ENCODE peak calls at places on chromosomes 16 and 17, in nine cellular contexts. One of them, this sample, is unnamed.

GRCh38 chr16:76226481-76226880 is 50.7 kb upstream of the CNTNAP4 start:
- DNase-seq in breast epithelium: no peak
- DNase-seq in astrocyte of the spinal cord: no peak
- DNase-seq in sigmoid colon: no peak
- DNase-seq in LNCaP clone FGC: no peak
- DNase-seq in spleen: no peak
- DNase-seq in RWPE2: no peak
- DNase-seq in dorsolateral prefrontal cortex: no peak
- DNase-seq in SJSA1: no peak
- DNase-seq in this sample: no peak

GRCh38 chr17:71926746-71927398 is 193.9 kb upstream of the SOX9 start:
- DNase-seq in breast epithelium: no peak
- DNase-seq in astrocyte of the spinal cord: no peak
- DNase-seq in sigmoid colon: no peak
- DNase-seq in LNCaP clone FGC: no peak
- DNase-seq in spleen: no peak
- DNase-seq in RWPE2: no peak
- DNase-seq in dorsolateral prefrontal cortex: no peak
- DNase-seq in SJSA1: no peak
- DNase-seq in this sample: peak; percentile 74

GRCh38 chr17:8947201-8947600 is 18.3 kb downstream of the PIK3R5 start:
- DNase-seq in breast epithelium: no peak
- DNase-seq in astrocyte of the spinal cord: no peak
- DNase-seq in sigmoid colon: no peak
- DNase-seq in LNCaP clone FGC: no peak
- DNase-seq in spleen: no peak
- DNase-seq in RWPE2: no peak
- DNase-seq in dorsolateral prefrontal cortex: no peak
- DNase-seq in SJSA1: no peak
- DNase-seq in this sample: no peak

GRCh38 chr16:69861276-69862030 is 89.7 kb upstream of the CLEC18A start:
- DNase-seq in breast epithelium: no peak
- DNase-seq in astrocyte of the spinal cord: peak; percentile 82
- DNase-seq in sigmoid colon: peak; percentile 82
- DNase-seq in LNCaP clone FGC: peak; percentile 67
- DNase-seq in spleen: no peak
- DNase-seq in RWPE2: no peak
- DNase-seq in dorsolateral prefrontal cortex: no peak
- DNase-seq in SJSA1: peak; percentile 46
- DNase-seq in this sample: no peak

GRCh38 chr16:17469742-17470001 is 1.1 kb downstream of the XYLT1 start:
- DNase-seq in breast epithelium: no peak
- DNase-seq in astrocyte of the spinal cord: no peak
- DNase-seq in sigmoid colon: no peak
- DNase-seq in LNCaP clone FGC: no peak
- DNase-seq in spleen: no peak
- DNase-seq in RWPE2: no peak
- DNase-seq in dorsolateral prefrontal cortex: no peak
- DNase-seq in SJSA1: no peak
- DNase-seq in this sample: no peak

GRCh38 chr16:2518823-2519710 is 1.1 kb upstream of the AMDHD2 start:
- DNase-seq in breast epithelium: no peak
- DNase-seq in astrocyte of the spinal cord: no peak
- DNase-seq in sigmoid colon: peak; percentile 79
- DNase-seq in LNCaP clone FGC: no peak
- DNase-seq in spleen: peak; percentile 86
- DNase-seq in RWPE2: peak; percentile 68
- DNase-seq in dorsolateral prefrontal cortex: no peak
- DNase-seq in SJSA1: no peak
- DNase-seq in this sample: no peak

GRCh38 chr17:48997103-48997826 is at the start of gene IGF2BP1:
- DNase-seq in breast epithelium: no peak
- DNase-seq in astrocyte of the spinal cord: peak; percentile 84
- DNase-seq in sigmoid colon: no peak
- DNase-seq in LNCaP clone FGC: no peak
- DNase-seq in spleen: no peak
- DNase-seq in RWPE2: no peak
- DNase-seq in dorsolateral prefrontal cortex: no peak
- DNase-seq in SJSA1: peak; percentile 81
- DNase-seq in this sample: no peak

GRCh38 chr16:80968386-80969113 is 38.1 kb downstream of the CMC2 start:
- DNase-seq in breast epithelium: no peak
- DNase-seq in astrocyte of the spinal cord: peak; percentile 57
- DNase-seq in sigmoid colon: no peak
- DNase-seq in LNCaP clone FGC: no peak
- DNase-seq in spleen: no peak
- DNase-seq in RWPE2: no peak
- DNase-seq in dorsolateral prefrontal cortex: no peak
- DNase-seq in SJSA1: no peak
- DNase-seq in this sample: peak; percentile 90

GRCh38 chr16:30076276-30076791 is 540 bp downstream of the PPP4C start:
- DNase-seq in breast epithelium: no peak
- DNase-seq in astrocyte of the spinal cord: no peak
- DNase-seq in sigmoid colon: no peak
- DNase-seq in LNCaP clone FGC: no peak
- DNase-seq in spleen: no peak
- DNase-seq in RWPE2: no peak
- DNase-seq in dorsolateral prefrontal cortex: no peak
- DNase-seq in SJSA1: no peak
- DNase-seq in this sample: no peak

GRCh38 chr16:80692270-80692669 is 112.1 kb downstream of the CDYL2 start:
- DNase-seq in breast epithelium: no peak
- DNase-seq in astrocyte of the spinal cord: no peak
- DNase-seq in sigmoid colon: no peak
- DNase-seq in LNCaP clone FGC: no peak
- DNase-seq in spleen: no peak
- DNase-seq in RWPE2: no peak
- DNase-seq in dorsolateral prefrontal cortex: no peak
- DNase-seq in SJSA1: no peak
- DNase-seq in this sample: no peak

GRCh38 chr16:48126801-48127644 is 28.8 kb downstream of the ABCC12 start:
- DNase-seq in breast epithelium: no peak
- DNase-seq in astrocyte of the spinal cord: peak; percentile 98
- DNase-seq in sigmoid colon: no peak
- DNase-seq in LNCaP clone FGC: peak; percentile 88
- DNase-seq in spleen: no peak
- DNase-seq in RWPE2: peak; percentile 82
- DNase-seq in dorsolateral prefrontal cortex: no peak
- DNase-seq in SJSA1: peak; percentile 98
- DNase-seq in this sample: peak; percentile 89

GRCh38 chr17:53662608-53663007 is 160.1 kb upstream of the KIF2B start:
- DNase-seq in breast epithelium: no peak
- DNase-seq in astrocyte of the spinal cord: no peak
- DNase-seq in sigmoid colon: no peak
- DNase-seq in LNCaP clone FGC: no peak
- DNase-seq in spleen: no peak
- DNase-seq in RWPE2: no peak
- DNase-seq in dorsolateral prefrontal cortex: no peak
- DNase-seq in SJSA1: no peak
- DNase-seq in this sample: no peak

GRCh38 chr17:50221500-50222480 is 20.4 kb upstream of the COL1A1 start:
- DNase-seq in breast epithelium: no peak
- DNase-seq in astrocyte of the spinal cord: peak; percentile 58
- DNase-seq in sigmoid colon: peak; percentile 80
- DNase-seq in LNCaP clone FGC: no peak
- DNase-seq in spleen: no peak
- DNase-seq in RWPE2: peak; percentile 81
- DNase-seq in dorsolateral prefrontal cortex: no peak
- DNase-seq in SJSA1: peak; percentile 75
- DNase-seq in this sample: no peak

GRCh38 chr17:48491527-48492273 is 39.1 kb downstream of the HOXB1 start:
- DNase-seq in breast epithelium: no peak
- DNase-seq in astrocyte of the spinal cord: no peak
- DNase-seq in sigmoid colon: no peak
- DNase-seq in LNCaP clone FGC: no peak
- DNase-seq in spleen: no peak
- DNase-seq in RWPE2: no peak
- DNase-seq in dorsolateral prefrontal cortex: no peak
- DNase-seq in SJSA1: no peak
- DNase-seq in this sample: no peak

GRCh38 chr17:58083491-58084316 is 485 bp downstream of the DYNLL2 start:
- DNase-seq in breast epithelium: no peak
- DNase-seq in astrocyte of the spinal cord: peak; percentile 42
- DNase-seq in sigmoid colon: peak; percentile 86
- DNase-seq in LNCaP clone FGC: no peak
- DNase-seq in spleen: peak; percentile 94
- DNase-seq in RWPE2: no peak
- DNase-seq in dorsolateral prefrontal cortex: no peak
- DNase-seq in SJSA1: peak; percentile 72
- DNase-seq in this sample: no peak

GRCh38 chr17:35376245-35376644 is 2.8 kb upstream of the SLFN11 start:
- DNase-seq in breast epithelium: no peak
- DNase-seq in astrocyte of the spinal cord: no peak
- DNase-seq in sigmoid colon: no peak
- DNase-seq in LNCaP clone FGC: no peak
- DNase-seq in spleen: no peak
- DNase-seq in RWPE2: no peak
- DNase-seq in dorsolateral prefrontal cortex: no peak
- DNase-seq in SJSA1: no peak
- DNase-seq in this sample: no peak

GRCh38 chr16:66717112-66717675 is 20.7 kb upstream of the CMTM4 start:
- DNase-seq in breast epithelium: no peak
- DNase-seq in astrocyte of the spinal cord: peak; percentile 70
- DNase-seq in sigmoid colon: no peak
- DNase-seq in LNCaP clone FGC: no peak
- DNase-seq in spleen: no peak
- DNase-seq in RWPE2: no peak
- DNase-seq in dorsolateral prefrontal cortex: peak; percentile 37
- DNase-seq in SJSA1: peak; percentile 30
- DNase-seq in this sample: no peak

GRCh38 chr17:31388770-31389672 is 2.5 kb upstream of the RAB11FIP4 start:
- DNase-seq in breast epithelium: no peak
- DNase-seq in astrocyte of the spinal cord: no peak
- DNase-seq in sigmoid colon: no peak
- DNase-seq in LNCaP clone FGC: no peak
- DNase-seq in spleen: no peak
- DNase-seq in RWPE2: no peak
- DNase-seq in dorsolateral prefrontal cortex: peak; percentile 49
- DNase-seq in SJSA1: peak; percentile 38
- DNase-seq in this sample: no peak

GRCh38 chr17:14297161-14297851 is 3.6 kb upstream of the HS3ST3B1 start:
- DNase-seq in breast epithelium: no peak
- DNase-seq in astrocyte of the spinal cord: peak; percentile 51
- DNase-seq in sigmoid colon: no peak
- DNase-seq in LNCaP clone FGC: no peak
- DNase-seq in spleen: peak; percentile 87
- DNase-seq in RWPE2: no peak
- DNase-seq in dorsolateral prefrontal cortex: no peak
- DNase-seq in SJSA1: peak; percentile 75
- DNase-seq in this sample: no peak

GRCh38 chr17:62792122-62792800 is 15.9 kb downstream of the MARCHF10 start:
- DNase-seq in breast epithelium: no peak
- DNase-seq in astrocyte of the spinal cord: peak; percentile 97
- DNase-seq in sigmoid colon: no peak
- DNase-seq in LNCaP clone FGC: no peak
- DNase-seq in spleen: no peak
- DNase-seq in RWPE2: no peak
- DNase-seq in dorsolateral prefrontal cortex: no peak
- DNase-seq in SJSA1: peak; percentile 87
- DNase-seq in this sample: peak; percentile 82
- H3K4me3 ChIP-seq in breast epithelium: no peak overlapping the region
- H3K4me3 ChIP-seq in astrocyte of the spinal cord: no peak overlapping the region
- H3K4me3 ChIP-seq in sigmoid colon: no peak overlapping the region
- H3K4me3 ChIP-seq in LNCaP clone FGC: no peak overlapping the region
- H3K4me3 ChIP-seq in spleen: no peak overlapping the region
- H3K4me3 ChIP-seq in RWPE2: no peak overlapping the region
- H3K4me3 ChIP-seq in dorsolateral prefrontal cortex: no peak overlapping the region
- H3K4me3 ChIP-seq in SJSA1: no peak overlapping the region
- H3K4me3 ChIP-seq in this sample: no peak overlapping the region

GRCh38 chr17:12053552-12053951 is 32.9 kb downstream of the MAP2K4 start:
- DNase-seq in breast epithelium: no peak
- DNase-seq in astrocyte of the spinal cord: no peak
- DNase-seq in sigmoid colon: no peak
- DNase-seq in LNCaP clone FGC: no peak
- DNase-seq in spleen: no peak
- DNase-seq in RWPE2: no peak
- DNase-seq in dorsolateral prefrontal cortex: no peak
- DNase-seq in SJSA1: no peak
- DNase-seq in this sample: no peak
- H3K4me3 ChIP-seq in breast epithelium: no peak overlapping the region
- H3K4me3 ChIP-seq in astrocyte of the spinal cord: no peak overlapping the region
- H3K4me3 ChIP-seq in sigmoid colon: no peak overlapping the region
- H3K4me3 ChIP-seq in LNCaP clone FGC: no peak overlapping the region
- H3K4me3 ChIP-seq in spleen: no peak overlapping the region
- H3K4me3 ChIP-seq in RWPE2: no peak overlapping the region
- H3K4me3 ChIP-seq in dorsolateral prefrontal cortex: no peak overlapping the region
- H3K4me3 ChIP-seq in SJSA1: no peak overlapping the region
- H3K4me3 ChIP-seq in this sample: no peak overlapping the region

GRCh38 chr16:16019488-16019887 is 70.1 kb downstream of the ABCC1 start:
- DNase-seq in breast epithelium: no peak
- DNase-seq in astrocyte of the spinal cord: peak; percentile 43
- DNase-seq in sigmoid colon: no peak
- DNase-seq in LNCaP clone FGC: no peak
- DNase-seq in spleen: no peak
- DNase-seq in RWPE2: no peak
- DNase-seq in dorsolateral prefrontal cortex: no peak
- DNase-seq in SJSA1: peak; percentile 91
- DNase-seq in this sample: no peak
- H3K4me3 ChIP-seq in breast epithelium: no peak overlapping the region
- H3K4me3 ChIP-seq in astrocyte of the spinal cord: no peak overlapping the region
- H3K4me3 ChIP-seq in sigmoid colon: no peak overlapping the region
- H3K4me3 ChIP-seq in LNCaP clone FGC: no peak overlapping the region
- H3K4me3 ChIP-seq in spleen: no peak overlapping the region
- H3K4me3 ChIP-seq in RWPE2: no peak overlapping the region
- H3K4me3 ChIP-seq in dorsolateral prefrontal cortex: no peak overlapping the region
- H3K4me3 ChIP-seq in SJSA1: no peak overlapping the region
- H3K4me3 ChIP-seq in this sample: no peak overlapping the region

GRCh38 chr17:55778389-55779118 is 27.7 kb downstream of the PCTP start:
- DNase-seq in breast epithelium: no peak
- DNase-seq in astrocyte of the spinal cord: no peak
- DNase-seq in sigmoid colon: no peak
- DNase-seq in LNCaP clone FGC: no peak
- DNase-seq in spleen: no peak
- DNase-seq in RWPE2: no peak
- DNase-seq in dorsolateral prefrontal cortex: no peak
- DNase-seq in SJSA1: no peak
- DNase-seq in this sample: no peak
- H3K4me3 ChIP-seq in breast epithelium: no peak overlapping the region
- H3K4me3 ChIP-seq in astrocyte of the spinal cord: no peak overlapping the region
- H3K4me3 ChIP-seq in sigmoid colon: no peak overlapping the region
- H3K4me3 ChIP-seq in LNCaP clone FGC: no peak overlapping the region
- H3K4me3 ChIP-seq in spleen: no peak overlapping the region
- H3K4me3 ChIP-seq in RWPE2: no peak overlapping the region
- H3K4me3 ChIP-seq in dorsolateral prefrontal cortex: no peak overlapping the region
- H3K4me3 ChIP-seq in SJSA1: no peak overlapping the region
- H3K4me3 ChIP-seq in this sample: no peak overlapping the region

DNA sequence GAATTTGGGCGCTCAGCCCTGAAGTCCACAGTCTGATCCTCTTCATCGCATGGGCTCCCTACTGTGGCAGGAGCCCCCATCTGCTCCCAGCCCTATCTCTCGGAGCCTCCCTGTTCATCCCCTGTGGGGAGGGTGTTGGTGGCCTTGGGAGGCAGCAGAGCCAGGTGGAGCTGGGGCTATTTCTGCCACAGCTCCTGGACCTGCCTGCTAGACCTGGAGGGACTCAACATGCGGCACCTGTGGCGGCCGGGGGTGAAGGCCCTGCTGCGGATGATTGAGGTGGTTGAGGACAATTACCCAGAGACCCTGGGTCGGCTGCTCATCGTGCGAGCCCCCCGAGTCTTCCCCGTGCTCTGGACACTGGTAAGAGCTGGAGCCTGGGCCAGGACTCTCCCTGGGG is 30.5 kb downstream of the NAGPA start:
- DNase-seq in breast epithelium: no peak
- DNase-seq in astrocyte of the spinal cord: no peak
- DNase-seq in sigmoid colon: no peak
- DNase-seq in LNCaP clone FGC: no peak
- DNase-seq in spleen: peak; percentile 63
- DNase-seq in RWPE2: no peak
- DNase-seq in dorsolateral prefrontal cortex: no peak
- DNase-seq in SJSA1: no peak
- DNase-seq in this sample: no peak
- H3K4me3 ChIP-seq in breast epithelium: no peak overlapping the region
- H3K4me3 ChIP-seq in astrocyte of the spinal cord: no peak overlapping the region
- H3K4me3 ChIP-seq in sigmoid colon: no peak overlapping the region
- H3K4me3 ChIP-seq in LNCaP clone FGC: no peak overlapping the region
- H3K4me3 ChIP-seq in spleen: no peak overlapping the region
- H3K4me3 ChIP-seq in RWPE2: no peak overlapping the region
- H3K4me3 ChIP-seq in dorsolateral prefrontal cortex: no peak overlapping the region
- H3K4me3 ChIP-seq in SJSA1: no peak overlapping the region
- H3K4me3 ChIP-seq in this sample: no peak overlapping the region

This sample was measured in kidney epithelial cell.